ENCODE peak calls at places on chromosomes 13 and 19, in five cellular contexts. T, C, A, O and R are unnamed samples.

GRCh38 chr19:49347835-49348234 is 12.6 kb downstream of the CD37 start:
- DNase-seq in T (no peak), C (peak), A (no peak), O (no peak), R (no peak)

GRCh38 chr19:56995298-56995697 is 124.5 kb upstream of the USP29 start:
- DNase-seq in T (no peak), C (no peak), A (no peak), O (no peak), R (no peak)

GRCh38 chr13:39269411-39269810 is 231.2 kb downstream of the NHLRC3 start:
- DNase-seq in T (no peak), C (no peak), A (no peak), O (no peak), R (no peak)

GRCh38 chr13:113650731-113651148 is 7.3 kb downstream of the ATP4B start:
- DNase-seq in T (no peak), C (no peak), A (no peak), O (no peak), R (peak)

GRCh38 chr13:98910501-98910951 is 67.3 kb downstream of the DOCK9 start:
- DNase-seq in T (no peak), C (peak), A (no peak), O (no peak), R (no peak)

GRCh38 chr13:109228211-109228610 is 558.2 kb downstream of the IRS2 start:
- DNase-seq in T (no peak), C (no peak), A (no peak), O (no peak), R (no peak)

GRCh38 chr19:41698746-41699230 is 9.6 kb upstream of the CEACAM5 start:
- DNase-seq in T (no peak), C (no peak), A (no peak), O (no peak), R (no peak)

GRCh38 chr19:33472696-33473624 is 48.6 kb downstream of the PEPD start:
- DNase-seq in T (no peak), C (peak), A (no peak), O (no peak), R (no peak)

GRCh38 chr19:4516199-4516938 is 1.9 kb downstream of the PLIN4 start:
- DNase-seq in T (no peak), C (no peak), A (no peak), O (no peak), R (no peak)

GRCh38 chr19:5326545-5326944 is 14.1 kb downstream of the PTPRS start:
- DNase-seq in T (no peak), C (no peak), A (no peak), O (no peak), R (no peak)